ENCODE peak calls at places on chromosomes 5 and 9, in seven cellular contexts. G, S, H, R, Q, I and V are unnamed samples.

GRCh38 chr9:95003694-95004451 is 277.4 kb downstream of the AOPEP start:
- DNase-seq in G (peak; percentile 83), S (peak; percentile 68), H (peak; percentile 60), R (no peak), Q (peak; percentile 61), I (no peak), V (no peak)

GRCh38 chr9:76599970-76600369 is 141.0 kb downstream of the GCNT1 start:
- DNase-seq in G (no peak), S (no peak), H (no peak), R (no peak), Q (no peak), I (no peak), V (no peak)

GRCh38 chr9:137786511-137786920 is 91.1 kb upstream of the CACNA1B start:
- DNase-seq in G (no peak), S (no peak), H (no peak), R (no peak), Q (no peak), I (peak; percentile 30), V (no peak)

GRCh38 chr5:180340856-180341255 is 12.3 kb downstream of the GFPT2 start:
- DNase-seq in G (peak; percentile 34), S (no peak), H (peak; percentile 39), R (no peak), Q (peak; percentile 36), I (no peak), V (no peak)

GRCh38 chr5:107578051-107578635 is 92.6 kb downstream of the EFNA5 start:
- DNase-seq in G (no peak), S (no peak), H (no peak), R (no peak), Q (no peak), I (no peak), V (no peak)

GRCh38 chr9:110835404-110835803 is 166.8 kb downstream of the MUSK start:
- DNase-seq in G (no peak), S (no peak), H (peak; percentile 54), R (peak; percentile 71), Q (peak; percentile 94), I (peak; percentile 66), V (no peak)

GRCh38 chr5:166505546-166505945 is 1785.9 kb upstream of the WWC1 start:
- DNase-seq in G (no peak), S (no peak), H (no peak), R (no peak), Q (no peak), I (no peak), V (no peak)

GRCh38 chr5:137370511-137371071 is 128.5 kb downstream of the SPOCK1 start:
- DNase-seq in G (no peak), S (no peak), H (no peak), R (no peak), Q (peak; percentile 33), I (no peak), V (no peak)

GRCh38 chr5:151274666-151275065 is 21.7 kb downstream of the GM2A start:
- DNase-seq in G (no peak), S (no peak), H (no peak), R (no peak), Q (no peak), I (no peak), V (no peak)

GRCh38 chr9:130834371-130835311 is at the start of gene ABL1:
- DNase-seq in G (peak; percentile 85), S (peak; percentile 91), H (peak; percentile 88), R (no peak), Q (peak; percentile 70), I (peak; percentile 61), V (peak; percentile 27)

GRCh38 chr5:112240011-112240410 is 179.1 kb downstream of the EPB41L4A start:
- DNase-seq in G (no peak), S (no peak), H (no peak), R (no peak), Q (peak; percentile 16), I (no peak), V (no peak)

GRCh38 chr5:132386644-132387286 is 17.3 kb downstream of the SLC22A5 start:
- DNase-seq in G (peak; percentile 90), S (peak; percentile 71), H (peak; percentile 82), R (no peak), Q (peak; percentile 73), I (peak; percentile 47), V (peak; percentile 57)

GRCh38 chr5:169696621-169697517 is 59.8 kb downstream of the DOCK2 start:
- DNase-seq in G (no peak), S (no peak), H (peak; percentile 37), R (no peak), Q (peak; percentile 72), I (no peak), V (no peak)

GRCh38 chr9:103661663-103662062 is 432.4 kb upstream of the SMC2 start:
- DNase-seq in G (no peak), S (no peak), H (peak; percentile 22), R (no peak), Q (peak; percentile 80), I (no peak), V (no peak)

GRCh38 chr5:126918624-126918957 is 111.8 kb downstream of the MARCHF3 start:
- DNase-seq in G (no peak), S (no peak), H (no peak), R (no peak), Q (no peak), I (no peak), V (no peak)

GRCh38 chr5:117559005-117559844 is 984.6 kb upstream of the SEMA6A start:
- DNase-seq in G (no peak), S (no peak), H (no peak), R (no peak), Q (no peak), I (no peak), V (no peak)

GRCh38 chr5:16888694-16889124 is 47.4 kb downstream of the MYO10 start:
- DNase-seq in G (no peak), S (no peak), H (peak; percentile 81), R (no peak), Q (peak; percentile 56), I (no peak), V (no peak)

GRCh38 chr9:97468658-97469448 is 32.6 kb upstream of the TMOD1 start:
- DNase-seq in G (no peak), S (peak; percentile 82), H (peak; percentile 79), R (no peak), Q (peak; percentile 78), I (peak; percentile 53), V (peak; percentile 0)

GRCh38 chr5:34411470-34412346 is 244.4 kb upstream of the RAI14 start:
- DNase-seq in G (no peak), S (no peak), H (no peak), R (no peak), Q (no peak), I (peak; percentile 25), V (no peak)

GRCh38 chr9:94922691-94923107 is 196.2 kb downstream of the AOPEP start:
- DNase-seq in G (no peak), S (no peak), H (peak; percentile 77), R (no peak), Q (no peak), I (no peak), V (no peak)

GRCh38 chr5:75734913-75735789 is 17.9 kb upstream of the POC5 start:
- DNase-seq in G (no peak), S (peak; percentile 65), H (peak; percentile 18), R (no peak), Q (peak; percentile 27), I (no peak), V (no peak)

GRCh38 chr9:79352322-79352721 is 219.4 kb upstream of the TLE4 start:
- DNase-seq in G (no peak), S (no peak), H (no peak), R (no peak), Q (no peak), I (no peak), V (no peak)

GRCh38 chr5:124706729-124707361 is 39.6 kb downstream of the ZNF608 start:
- DNase-seq in G (peak; percentile 42), S (peak; percentile 17), H (peak; percentile 58), R (no peak), Q (no peak), I (peak; percentile 49), V (no peak)

GRCh38 chr5:22549876-22550671 is 303.1 kb downstream of the CDH12 start:
- DNase-seq in G (no peak), S (no peak), H (no peak), R (no peak), Q (no peak), I (no peak), V (no peak)

GRCh38 chr5:84729326-84729725 is 344.6 kb upstream of the EDIL3 start:
- DNase-seq in G (no peak), S (no peak), H (peak; percentile 8), R (peak; percentile 8), Q (peak; percentile 9), I (no peak), V (no peak)

GRCh38 chr5:52989025-52989780 is at the start of gene ITGA2:
- DNase-seq in G (peak; percentile 88), S (peak; percentile 68), H (peak; percentile 65), R (no peak), Q (peak; percentile 51), I (no peak), V (peak; percentile 5)

GRCh38 chr5:79464695-79465332 is 49.1 kb downstream of the HOMER1 start:
- DNase-seq in G (no peak), S (peak; percentile 41), H (peak; percentile 32), R (peak; percentile 17), Q (peak; percentile 5), I (no peak), V (no peak)

GRCh38 chr5:134714120-134714519 is 24.2 kb upstream of the CAMLG start:
- DNase-seq in G (no peak), S (no peak), H (no peak), R (no peak), Q (peak; percentile 60), I (no peak), V (no peak)

GRCh38 chr9:112130347-112130746 is 44.8 kb downstream of the SUSD1 start:
- DNase-seq in G (no peak), S (no peak), H (no peak), R (no peak), Q (no peak), I (no peak), V (no peak)

GRCh38 chr9:130830199-130830598 is 4.9 kb upstream of the ABL1 start:
- DNase-seq in G (no peak), S (no peak), H (no peak), R (no peak), Q (no peak), I (no peak), V (no peak)

GRCh38 chr9:88310310-88310980 is 77.8 kb upstream of the SPIN1 start:
- DNase-seq in G (no peak), S (no peak), H (no peak), R (no peak), Q (no peak), I (no peak), V (no peak)

GRCh38 chr9:125391704-125392103 is 130.1 kb downstream of the GAPVD1 start:
- DNase-seq in G (no peak), S (peak; percentile 11), H (no peak), R (no peak), Q (peak; percentile 50), I (no peak), V (no peak)

GRCh38 chr5:27815061-27815460 is 776.7 kb upstream of the CDH9 start:
- DNase-seq in G (no peak), S (no peak), H (no peak), R (no peak), Q (peak; percentile 4), I (no peak), V (no peak)

GRCh38 chr5:112635771-112636170 is 101.9 kb upstream of the APC start:
- DNase-seq in G (no peak), S (no peak), H (no peak), R (no peak), Q (no peak), I (no peak), V (no peak)

GRCh38 chr5:178078197-178078995 is 34.9 kb upstream of the N4BP3 start:
- DNase-seq in G (no peak), S (no peak), H (peak; percentile 12), R (no peak), Q (peak; percentile 96), I (peak; percentile 71), V (no peak)